ENCODE peak calls at places on chromosomes 12 and 14, in seven cellular contexts. S is nucleus accumbens, B is HuH-7, J is heart right ventricle, X is KBM-7, F is OCI-M1, H is iPS-NIHi11. L is an unnamed sample.

GRCh38 chr12:124032265-124032886 is 59.4 kb downstream of the ZNF664 start:
- DNase-seq in S (no peak), B (peak), J (peak), X (peak), F (peak), H (peak), L (no peak)

GRCh38 chr14:77040995-77041744 is 12.7 kb upstream of the IRF2BPL start:
- DNase-seq in S (peak), B (no peak), J (no peak), X (no peak), F (no peak), H (no peak), L (peak)

GRCh38 chr14:68523994-68524725 is 268.7 kb downstream of the ZFP36L1 start:
- DNase-seq in S (no peak), B (no peak), J (no peak), X (no peak), F (no peak), H (no peak), L (no peak)

GRCh38 chr12:11812558-11813421 is 163.3 kb downstream of the ETV6 start:
- DNase-seq in S (no peak), B (no peak), J (peak), X (peak), F (peak), H (peak), L (peak)

GRCh38 chr14:75427482-75428229 is at the start of gene JDP2:
- DNase-seq in S (peak), B (peak), J (peak), X (peak), F (peak), H (peak), L (peak)

GRCh38 chr14:64704145-64704742 is at the start of gene PLEKHG3:
- DNase-seq in S (peak), B (peak), J (peak), X (peak), F (no peak), H (peak), L (peak)

GRCh38 chr12:47770086-47770726 is 2.8 kb upstream of the SLC48A1 start:
- DNase-seq in S (no peak), B (peak), J (no peak), X (no peak), F (peak), H (no peak), L (no peak)

GRCh38 chr12:62268956-62269355 is 8.8 kb downstream of the USP15 start:
- DNase-seq in S (no peak), B (no peak), J (no peak), X (no peak), F (peak), H (no peak), L (no peak)

GRCh38 chr14:67853748-67854147 is 34.2 kb downstream of the RAD51B start:
- DNase-seq in S (no peak), B (no peak), J (no peak), X (peak), F (no peak), H (no peak), L (no peak)

GRCh38 chr12:47212701-47213039 is 132.9 kb upstream of the AMIGO2 start:
- DNase-seq in S (no peak), B (no peak), J (no peak), X (no peak), F (no peak), H (no peak), L (no peak)

GRCh38 chr14:75554482-75554881 is 23.9 kb upstream of the FLVCR2 start:
- DNase-seq in S (no peak), B (no peak), J (no peak), X (no peak), F (no peak), H (no peak), L (no peak)

GRCh38 chr12:57401165-57401564 is 29.7 kb downstream of the R3HDM2 start:
- DNase-seq in S (no peak), B (no peak), J (peak), X (no peak), F (no peak), H (no peak), L (no peak)

GRCh38 chr12:32272465-32272864 is 126.9 kb upstream of the FGD4 start:
- DNase-seq in S (no peak), B (no peak), J (no peak), X (no peak), F (no peak), H (no peak), L (no peak)

GRCh38 chr12:52600941-52601481 is at the start of gene KRT72:
- DNase-seq in S (no peak), B (no peak), J (no peak), X (no peak), F (no peak), H (no peak), L (no peak)

GRCh38 chr12:67543371-67543770 is 105.2 kb upstream of the DYRK2 start:
- DNase-seq in S (no peak), B (no peak), J (no peak), X (no peak), F (no peak), H (no peak), L (no peak)

GRCh38 chr12:105204916-105205315 is 31.1 kb downstream of the APPL2 start:
- DNase-seq in S (no peak), B (no peak), J (no peak), X (no peak), F (no peak), H (no peak), L (no peak)

GRCh38 chr14:71130491-71131179 is 223.4 kb downstream of the PCNX1 start:
- DNase-seq in S (no peak), B (no peak), J (peak), X (peak), F (peak), H (no peak), L (no peak)

GRCh38 chr14:61355892-61356325 is 34.5 kb downstream of the PRKCH start:
- DNase-seq in S (no peak), B (no peak), J (peak), X (peak), F (no peak), H (peak), L (no peak)

GRCh38 chr14:81436296-81437138 is 36.4 kb upstream of the STON2 start:
- DNase-seq in S (peak), B (peak), J (peak), X (peak), F (peak), H (peak), L (peak)

GRCh38 chr12:105253882-105254513 is 18.0 kb upstream of the APPL2 start:
- DNase-seq in S (no peak), B (no peak), J (no peak), X (no peak), F (no peak), H (no peak), L (no peak)

GRCh38 chr14:90518941-90519256 is 122.1 kb downstream of the CALM1 start:
- DNase-seq in S (no peak), B (peak), J (no peak), X (peak), F (peak), H (peak), L (peak)

GRCh38 chr12:124506145-124506831 is 61.1 kb downstream of the NCOR2 start:
- DNase-seq in S (no peak), B (no peak), J (peak), X (peak), F (peak), H (no peak), L (peak)

GRCh38 chr12:113573148-113573547 is 101.5 kb upstream of the LHX5 start:
- DNase-seq in S (no peak), B (no peak), J (no peak), X (no peak), F (no peak), H (no peak), L (no peak)

GRCh38 chr14:74982661-74983060 is 20.1 kb upstream of the EIF2B2 start:
- DNase-seq in S (no peak), B (no peak), J (no peak), X (no peak), F (no peak), H (no peak), L (no peak)

GRCh38 chr12:25730489-25731349 is 177.6 kb upstream of the LMNTD1 start:
- DNase-seq in S (no peak), B (no peak), J (no peak), X (peak), F (peak), H (peak), L (no peak)

GRCh38 chr14:102419716-102420115 is 57.0 kb downstream of the TECPR2 start:
- DNase-seq in S (no peak), B (no peak), J (no peak), X (no peak), F (no peak), H (no peak), L (no peak)

GRCh38 chr14:96268426-96269358 is 12.7 kb downstream of the BDKRB1 start:
- DNase-seq in S (no peak), B (no peak), J (no peak), X (no peak), F (no peak), H (no peak), L (peak)

GRCh38 chr14:26290007-26290530 is 307.8 kb downstream of the NOVA1 start:
- DNase-seq in S (no peak), B (no peak), J (no peak), X (no peak), F (no peak), H (no peak), L (no peak)

GRCh38 chr12:102427542-102427923 is 52.8 kb downstream of the IGF1 start:
- DNase-seq in S (peak), B (no peak), J (peak), X (no peak), F (no peak), H (no peak), L (no peak)

L was measured in left colon.